ENCODE peak calls at places on chromosomes 12 and 14, in five cellular contexts. H is CD8-positive, alpha-beta memory T cell; W is brain microvascular endothelial cell; B is fibroblast of pulmonary artery; F is prostate gland. M is an unnamed sample.

GRCh38 chr12:75890141-75890540 is 141.4 kb downstream of the PHLDA1 start:
- DNase-seq in H (no peak), W (no peak), B (no peak), F (no peak), M (no peak)

GRCh38 chr14:74593241-74593985 is 18.6 kb downstream of the LTBP2 start:
- DNase-seq in H (no peak), W (no peak), B (peak; percentile 56), F (no peak), M (no peak)

GRCh38 chr12:16359512-16360491 is 12.4 kb downstream of the MGST1 start:
- DNase-seq in H (no peak), W (peak; percentile 34), B (peak; percentile 75), F (peak; percentile 25), M (no peak)

GRCh38 chr12:91361864-91362263 is 179.2 kb upstream of the DCN start:
- DNase-seq in H (no peak), W (no peak), B (peak; percentile 75), F (no peak), M (no peak)

GRCh38 chr12:42590324-42590934 is 883 bp upstream of the PRICKLE1 start:
- DNase-seq in H (no peak), W (no peak), B (no peak), F (no peak), M (no peak)

GRCh38 chr12:93784339-93785086 is 107.3 kb downstream of the CRADD start:
- DNase-seq in H (no peak), W (peak; percentile 63), B (peak; percentile 70), F (peak; percentile 90), M (no peak)

GRCh38 chr12:112218150-112218549 is 92.8 kb downstream of the TRAFD1 start:
- DNase-seq in H (no peak), W (no peak), B (peak; percentile 48), F (no peak), M (no peak)

GRCh38 chr12:14373202-14373601 is 7.7 kb downstream of the ATF7IP start:
- DNase-seq in H (no peak), W (no peak), B (peak; percentile 87), F (no peak), M (no peak)

GRCh38 chr12:116455540-116456306 is 103.5 kb upstream of the MAP1LC3B2 start:
- DNase-seq in H (no peak), W (peak; percentile 97), B (peak; percentile 99), F (peak; percentile 71), M (peak; percentile 73)

GRCh38 chr12:81450920-81451739 is 308.0 kb downstream of the PPFIA2 start:
- DNase-seq in H (no peak), W (peak; percentile 79), B (peak; percentile 81), F (peak; percentile 29), M (peak; percentile 14)

GRCh38 chr12:79547735-79548347 is 142.9 kb downstream of the PAWR start:
- DNase-seq in H (no peak), W (peak; percentile 77), B (peak; percentile 79), F (peak; percentile 47), M (no peak)

GRCh38 chr14:96573473-96574100 is 71.4 kb downstream of the PAPOLA start:
- DNase-seq in H (no peak), W (no peak), B (no peak), F (no peak), M (no peak)

GRCh38 chr14:71726639-71727085 is 205.6 kb upstream of the RGS6 start:
- DNase-seq in H (no peak), W (no peak), B (no peak), F (no peak), M (no peak)

GRCh38 chr12:71551529-71551928 is 111.9 kb downstream of the LGR5 start:
- DNase-seq in H (no peak), W (no peak), B (peak; percentile 43), F (no peak), M (no peak)

GRCh38 chr12:103924761-103925641 is 5.2 kb upstream of the HSP90B1 start:
- DNase-seq in H (peak; percentile 2), W (peak; percentile 90), B (peak; percentile 82), F (no peak), M (peak; percentile 36)

GRCh38 chr14:103910262-103910935 is 17.9 kb upstream of the TDRD9 start:
- DNase-seq in H (peak; percentile 56), W (peak; percentile 46), B (peak; percentile 83), F (peak; percentile 95), M (peak; percentile 3)

GRCh38 chr12:66268562-66268961 is 33.7 kb upstream of the HELB start:
- DNase-seq in H (no peak), W (no peak), B (no peak), F (no peak), M (no peak)

GRCh38 chr12:6069452-6070093 is 54.9 kb downstream of the VWF start:
- DNase-seq in H (no peak), W (peak; percentile 92), B (peak; percentile 90), F (no peak), M (peak; percentile 78)

GRCh38 chr14:71103662-71104484 is 196.6 kb downstream of the PCNX1 start:
- DNase-seq in H (no peak), W (peak; percentile 54), B (peak; percentile 86), F (peak; percentile 8), M (no peak)

GRCh38 chr14:20613094-20614037 is 22.2 kb upstream of the RNASE12 start:
- DNase-seq in H (peak; percentile 66), W (peak; percentile 97), B (peak; percentile 97), F (peak; percentile 84), M (peak; percentile 98)

GRCh38 chr14:103141117-103141796 is 18.0 kb downstream of the TNFAIP2 start:
- DNase-seq in H (no peak), W (no peak), B (peak; percentile 65), F (no peak), M (no peak)

GRCh38 chr14:55354500-55354899 is 57.1 kb downstream of the ATG14 start:
- DNase-seq in H (peak; percentile 41), W (peak; percentile 42), B (peak; percentile 68), F (peak; percentile 65), M (no peak)

GRCh38 chr12:581321-581720 is 81.9 kb downstream of the NINJ2 start:
- DNase-seq in H (no peak), W (no peak), B (no peak), F (no peak), M (no peak)

GRCh38 chr12:113905829-113906228 is 60.3 kb downstream of the RBM19 start:
- DNase-seq in H (no peak), W (no peak), B (no peak), F (no peak), M (no peak)

GRCh38 chr12:124397399-124397679 is 102.4 kb downstream of the RFLNA start:
- DNase-seq in H (no peak), W (no peak), B (no peak), F (no peak), M (no peak)

GRCh38 chr14:50601405-50601804 is 41.5 kb downstream of the ATL1 start:
- DNase-seq in H (no peak), W (no peak), B (peak; percentile 13), F (no peak), M (no peak)

GRCh38 chr12:127680516-127680915 is 586.5 kb upstream of the TMEM132C start:
- DNase-seq in H (no peak), W (no peak), B (peak; percentile 10), F (no peak), M (no peak)

GRCh38 chr12:89243786-89244185 is 108.5 kb downstream of the DUSP6 start:
- DNase-seq in H (no peak), W (no peak), B (no peak), F (no peak), M (no peak)

GRCh38 chr14:106080922-106081321 is 554.5 kb downstream of the TMEM121 start:
- DNase-seq in H (no peak), W (no peak), B (no peak), F (no peak), M (no peak)

GRCh38 chr12:18651525-18651924 is 86.3 kb downstream of the PLCZ1 start:
- DNase-seq in H (no peak), W (no peak), B (no peak), F (no peak), M (no peak)
- H3K4me3 ChIP-seq in H (no peak overlapping the region), W (no peak overlapping the region), B (no peak overlapping the region), F (no peak overlapping the region), M (no peak overlapping the region)

DNA sequence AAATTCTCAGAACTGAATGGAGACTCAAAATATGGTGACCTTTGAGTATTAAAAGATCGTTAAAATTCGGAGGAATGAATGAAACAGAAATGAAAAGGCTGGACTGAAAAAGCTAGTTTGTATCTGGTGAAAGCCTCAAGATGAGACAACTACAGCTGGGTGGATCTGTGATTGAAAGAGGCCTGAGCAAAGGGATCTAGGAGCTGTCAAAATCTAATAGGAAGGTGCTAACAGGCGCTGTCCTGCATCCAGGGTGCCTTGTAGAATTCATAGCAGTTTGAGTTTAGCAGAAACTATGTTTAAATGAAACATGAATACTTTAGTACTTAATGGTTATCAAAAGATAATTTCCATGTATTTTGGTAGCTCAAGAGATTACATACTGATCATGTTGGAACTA is 2.3 kb downstream of the YY1 start:
- DNase-seq in H (no peak), W (no peak), B (no peak), F (no peak), M (no peak)
- H3K4me3 ChIP-seq in H (peak overlapping the region; percentile 61), W (peak overlapping the region; percentile 88), B (peak overlapping the region; percentile 85), F (peak overlapping the region; percentile 100), M (peak overlapping the region; percentile 97)

DNA sequence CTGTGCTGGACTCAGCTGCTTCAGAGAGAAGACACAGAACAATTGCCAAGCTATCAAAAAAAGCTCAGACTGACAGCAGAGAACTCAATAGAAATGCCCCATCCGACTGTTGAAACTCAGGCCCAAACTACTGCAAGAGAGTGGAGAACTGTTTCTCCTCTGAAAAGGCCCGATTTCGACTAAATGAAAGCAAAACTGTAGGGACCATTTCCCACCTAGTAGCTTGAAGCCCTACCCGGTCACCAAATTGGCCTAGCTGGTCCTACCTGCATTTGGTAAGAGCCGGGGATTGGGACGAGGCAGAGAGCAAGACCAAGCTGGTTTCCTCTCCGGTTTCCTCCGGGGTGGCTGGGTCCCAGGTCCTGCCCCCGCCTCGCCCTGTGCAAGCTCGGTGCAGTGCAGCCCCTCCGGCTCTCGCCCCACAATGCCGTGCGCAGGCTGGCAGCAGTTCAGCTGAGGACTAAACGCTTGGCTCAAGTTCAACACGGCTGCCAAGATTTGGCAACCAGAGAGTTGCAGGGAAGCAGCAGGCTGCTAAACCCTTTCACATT is 1180.6 kb downstream of the VRK1 start:
- DNase-seq in H (peak; percentile 58), W (no peak), B (peak; percentile 2), F (peak; percentile 74), M (no peak)
- H3K4me3 ChIP-seq in H (peak overlapping the region; percentile 56), W (no peak overlapping the region), B (no peak overlapping the region), F (peak overlapping the region; percentile 5), M (no peak overlapping the region)

GRCh38 chr12:87142346-87142745 is 886.2 kb upstream of the MGAT4C start:
- DNase-seq in H (no peak), W (no peak), B (no peak), F (no peak), M (no peak)

GRCh38 chr12:87140257-87140656 is 884.1 kb upstream of the MGAT4C start:
- DNase-seq in H (no peak), W (no peak), B (peak; percentile 85), F (no peak), M (peak; percentile 16)

GRCh38 chr12:87141091-87141490 is 884.9 kb upstream of the MGAT4C start:
- DNase-seq in H (no peak), W (no peak), B (no peak), F (no peak), M (no peak)

DNA sequence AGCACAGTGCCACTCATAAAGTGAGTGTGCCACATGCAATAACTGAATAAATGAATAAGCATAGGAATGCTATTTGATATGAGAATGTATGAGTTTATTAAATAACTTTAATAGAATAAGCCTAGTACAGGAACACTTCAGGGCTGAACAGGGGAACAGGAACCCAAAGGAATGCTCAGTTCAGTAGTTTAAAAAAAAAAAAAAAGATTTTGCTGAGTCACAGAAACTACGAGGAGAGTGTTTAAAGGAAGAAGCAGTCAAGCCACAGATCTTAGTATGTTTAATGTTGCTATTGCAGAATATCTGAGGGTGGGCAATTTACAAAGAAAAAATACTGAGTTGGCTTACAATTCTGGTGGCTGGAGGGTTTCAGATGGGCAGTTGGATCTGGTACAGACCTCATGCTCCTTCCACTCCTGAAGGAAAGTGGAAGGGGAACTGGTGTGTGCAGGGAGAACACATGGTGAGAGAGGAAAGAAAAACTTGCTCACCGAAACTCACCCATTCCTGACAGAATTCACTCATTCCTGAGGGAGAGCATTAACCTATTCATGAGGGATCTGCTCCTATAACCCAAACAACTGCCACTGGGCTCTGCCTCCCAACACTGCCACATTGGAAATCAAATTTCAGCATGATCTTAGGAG is 880.3 kb upstream of the MGAT4C start:
- DNase-seq in H (no peak), W (no peak), B (peak; percentile 69), F (no peak), M (no peak)
- H3K4me3 ChIP-seq in H (no peak overlapping the region), W (no peak overlapping the region), B (no peak overlapping the region), F (no peak overlapping the region), M (no peak overlapping the region)